ENCODE peak calls at places on chromosome 1, in ten cellular contexts. Q, N, O, W, U, S, M, Z, C and I are unnamed samples.
A peak's percentile ranks its signal among the peaks of the same experiment; 100 is the strongest.

GRCh38 chr1:172040466-172040865 is 199.2 kb downstream of the DNM3 start:
- DNase-seq in Q (no peak), W (no peak), O (no peak), U (no peak), M (no peak), Z (no peak), N (peak; percentile 38), C (peak; percentile 48), S (no peak), I (no peak)

GRCh38 chr1:232950919-232951579 is 638 bp downstream of the NTPCR start:
- DNase-seq in U (no peak), Z (no peak), C (peak; percentile 15), S (no peak), W (no peak), M (no peak), N (peak; percentile 39), Q (peak; percentile 39), O (peak; percentile 9), I (peak; percentile 59)

GRCh38 chr1:95003433-95003738 is 69.4 kb downstream of the ALG14 start:
- DNase-seq in S (no peak), N (no peak), O (no peak), Q (no peak), U (no peak), M (no peak), C (no peak), Z (no peak), W (no peak), I (no peak)

GRCh38 chr1:27403065-27403726 is 10.8 kb downstream of the GPR3 start:
- DNase-seq in C (no peak), U (peak; percentile 58), S (no peak), M (peak; percentile 65), Z (no peak), Q (peak; percentile 55), N (peak; percentile 25), W (peak; percentile 84), O (peak; percentile 48), I (peak; percentile 65)

GRCh38 chr1:117754061-117754969 is 148.5 kb downstream of the TENT5C start:
- DNase-seq in N (peak; percentile 52), Q (peak; percentile 73), Z (peak; percentile 72), O (peak; percentile 70), U (no peak), C (peak; percentile 53), M (no peak), S (no peak), W (no peak), I (peak; percentile 60)

GRCh38 chr1:39418223-39418622 is 73.2 kb upstream of the BMP8A start:
- DNase-seq in Q (no peak), Z (no peak), M (no peak), O (no peak), N (no peak), W (no peak), U (no peak), S (no peak), C (no peak), I (no peak)

GRCh38 chr1:115343200-115343737 is 5.2 kb upstream of the NGF start:
- DNase-seq in U (no peak), C (no peak), M (no peak), O (no peak), W (no peak), S (no peak), Q (no peak), N (no peak), Z (no peak), I (no peak)

GRCh38 chr1:147247656-147248238 is 5.3 kb downstream of the CHD1L start:
- DNase-seq in U (no peak), W (no peak), Z (no peak), Q (no peak), N (no peak), S (no peak), O (no peak), M (no peak), C (no peak), I (no peak)

GRCh38 chr1:243598433-243598832 is 251.6 kb downstream of the AKT3 start:
- DNase-seq in Q (no peak), N (peak; percentile 39), W (no peak), O (no peak), Z (no peak), U (no peak), M (no peak), S (no peak), C (peak; percentile 11), I (no peak)

GRCh38 chr1:145692785-145693443 is 14.3 kb downstream of the PDZK1 start:
- DNase-seq in N (no peak), O (no peak), S (no peak), W (no peak), M (no peak), Z (no peak), C (no peak), Q (no peak), U (no peak), I (no peak)

GRCh38 chr1:24503003-24503751 is 541 bp downstream of the RCAN3 start:
- DNase-seq in C (no peak), U (no peak), Z (no peak), S (no peak), O (peak; percentile 50), M (no peak), Q (peak; percentile 38), N (peak; percentile 4), W (no peak), I (no peak)

GRCh38 chr1:162835157-162835899 is 25.6 kb downstream of the CCDC190 start:
- DNase-seq in M (no peak), U (no peak), W (no peak), O (no peak), N (no peak), Q (no peak), S (no peak), Z (no peak), C (no peak), I (no peak)

GRCh38 chr1:43822040-43822439 is 111.6 kb upstream of the ARTN start:
- DNase-seq in C (peak; percentile 70), O (no peak), U (no peak), Q (no peak), W (no peak), S (no peak), Z (no peak), N (peak; percentile 85), M (no peak), I (no peak)

GRCh38 chr1:55592122-55592521 is 377.0 kb upstream of the USP24 start:
- DNase-seq in Z (no peak), U (no peak), C (no peak), O (no peak), N (no peak), Q (no peak), S (no peak), W (no peak), M (no peak), I (no peak)

GRCh38 chr1:30842698-30843354 is 65.7 kb downstream of the SDC3 start:
- DNase-seq in C (no peak), M (no peak), W (no peak), S (no peak), Q (no peak), Z (no peak), U (no peak), O (no peak), N (no peak), I (no peak)

GRCh38 chr1:207799989-207800648 is 48.3 kb downstream of the CD46 start:
- DNase-seq in U (no peak), M (peak; percentile 27), W (no peak), S (no peak), C (no peak), O (no peak), Q (no peak), N (no peak), Z (no peak), I (no peak)
- TF ChIP-seq POLR2A in U (no peak), M (no peak), W (no peak), S (no peak), C (no peak), O (no peak), Q (no peak), N (no peak), Z (no peak), I (no peak)

GRCh38 chr1:38133304-38133703 is 86.7 kb upstream of the POU3F1 start:
- DNase-seq in W (no peak), C (no peak), U (no peak), N (no peak), S (no peak), M (peak; percentile 19), O (no peak), Q (no peak), Z (no peak), I (no peak)
- TF ChIP-seq POLR2A in W (no peak), C (no peak), U (no peak), N (no peak), S (no peak), M (no peak), O (no peak), Q (no peak), Z (no peak), I (no peak)

GRCh38 chr1:153566414-153567371 is 1.0 kb upstream of the S100A2 start:
- DNase-seq in N (peak; percentile 99), O (peak; percentile 95), U (peak; percentile 88), M (peak; percentile 96), Z (peak; percentile 93), Q (peak; percentile 97), C (peak; percentile 93), S (peak; percentile 71), W (peak; percentile 93), I (peak; percentile 96)

GRCh38 chr1:153563339-153563952 is 2.2 kb downstream of the S100A2 start:
- DNase-seq in S (no peak), U (no peak), N (no peak), Q (no peak), M (peak; percentile 41), Z (no peak), C (no peak), O (no peak), W (no peak), I (no peak)

GRCh38 chr1:153567621-153568366 is 2.1 kb upstream of the S100A2 start:
- DNase-seq in Q (no peak), W (no peak), U (no peak), M (no peak), N (peak; percentile 82), C (no peak), Z (no peak), S (no peak), O (no peak), I (no peak)

GRCh38 chr1:153563991-153564390 is 1.7 kb downstream of the S100A2 start:
- DNase-seq in W (no peak), O (no peak), M (no peak), S (no peak), U (no peak), Z (no peak), N (no peak), C (no peak), Q (no peak), I (no peak)

GRCh38 chr1:153565529-153566374 is at the start of gene S100A2:
- DNase-seq in S (no peak), M (peak; percentile 69), U (no peak), Z (peak; percentile 46), C (peak; percentile 84), Q (peak; percentile 55), N (peak; percentile 90), W (no peak), O (peak; percentile 46), I (peak; percentile 53)
- TF ChIP-seq POLR2A in S (no peak), M (no peak), U (no peak), Z (no peak), C (peak; percentile 11), Q (no peak), N (peak; percentile 6), W (no peak), O (no peak), I (no peak)

DNA sequence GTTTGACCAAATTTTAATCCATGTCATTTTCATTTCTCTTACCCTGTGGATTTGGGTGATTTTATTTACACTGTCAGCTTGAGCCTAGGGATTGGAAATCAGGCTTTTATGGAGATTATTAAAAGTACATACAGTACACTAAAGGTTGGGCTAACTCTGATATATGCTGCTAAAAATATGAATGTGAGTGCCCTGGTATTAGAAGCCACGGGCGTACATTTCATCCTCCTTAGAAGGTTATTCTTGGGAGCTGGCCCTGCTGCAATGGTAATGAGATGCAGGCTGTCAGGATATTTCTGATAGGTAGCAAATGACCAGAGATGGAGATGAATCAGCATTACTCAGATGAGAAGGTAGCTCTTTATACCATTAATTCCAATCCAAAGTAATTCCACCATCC is 95.3 kb upstream of the PROX1 start:
- DNase-seq in Z (no peak), W (no peak), O (no peak), Q (no peak), U (no peak), S (no peak), C (no peak), M (no peak), N (no peak), I (no peak)
- TF ChIP-seq POLR2A in Z (no peak), W (no peak), O (no peak), Q (no peak), U (no peak), S (no peak), C (no peak), M (no peak), N (no peak), I (no peak)